ENCODE peak calls at places on chromosomes 2 and 18, in ten cellular contexts. K, C, R, E, V, N, Q, Z, F and O are unnamed samples.

GRCh38 chr18:67432806-67433205 is 83.7 kb downstream of the DSEL start:
- DNase-seq in K (no peak), C (no peak), R (no peak), E (no peak), V (no peak), N (no peak), Q (no peak), Z (peak), F (no peak), O (no peak)

GRCh38 chr2:224210495-224211472 is 171.7 kb upstream of the SERPINE2 start:
- DNase-seq in K (no peak), C (no peak), R (no peak), E (no peak), V (no peak), N (no peak), Q (no peak), Z (no peak), F (no peak), O (no peak)

GRCh38 chr2:45259144-45259543 is 249.9 kb upstream of the SIX2 start:
- DNase-seq in K (no peak), C (no peak), R (no peak), E (no peak), V (peak), N (no peak), Q (no peak), Z (no peak), F (no peak), O (no peak)

GRCh38 chr2:76270356-76270755 is 559.6 kb upstream of the GCFC2 start:
- DNase-seq in K (no peak), C (no peak), R (no peak), E (no peak), V (no peak), N (no peak), Q (no peak), Z (no peak), F (no peak), O (no peak)

GRCh38 chr2:1567556-1568344 is 154.5 kb downstream of the TPO start:
- DNase-seq in K (no peak), C (no peak), R (no peak), E (no peak), V (no peak), N (no peak), Q (no peak), Z (no peak), F (no peak), O (no peak)

GRCh38 chr2:159960413-159960812 is 102.0 kb downstream of the PLA2R1 start:
- DNase-seq in K (no peak), C (no peak), R (no peak), E (peak), V (no peak), N (no peak), Q (no peak), Z (peak), F (no peak), O (no peak)

GRCh38 chr2:130185896-130186295 is 3.8 kb downstream of the MZT2B start:
- DNase-seq in K (no peak), C (no peak), R (no peak), E (no peak), V (no peak), N (no peak), Q (no peak), Z (no peak), F (no peak), O (no peak)

GRCh38 chr2:26088038-26088643 is 54.3 kb downstream of the RAB10 start:
- DNase-seq in K (peak), C (no peak), R (no peak), E (no peak), V (peak), N (peak), Q (peak), Z (peak), F (no peak), O (no peak)

GRCh38 chr2:127012868-127013267 is 94.1 kb downstream of the BIN1 start:
- DNase-seq in K (no peak), C (no peak), R (no peak), E (peak), V (no peak), N (no peak), Q (no peak), Z (peak), F (no peak), O (no peak)

GRCh38 chr2:105768961-105769452 is 24.3 kb downstream of the NCK2 start:
- DNase-seq in K (no peak), C (no peak), R (no peak), E (no peak), V (peak), N (no peak), Q (no peak), Z (peak), F (no peak), O (no peak)

GRCh38 chr2:11348209-11348749 is 3.8 kb upstream of the ROCK2 start:
- DNase-seq in K (no peak), C (no peak), R (no peak), E (no peak), V (no peak), N (no peak), Q (no peak), Z (no peak), F (no peak), O (peak)

GRCh38 chr2:53755022-53755630 is 12.5 kb upstream of the CHAC2 start:
- DNase-seq in K (no peak), C (no peak), R (no peak), E (peak), V (no peak), N (no peak), Q (no peak), Z (no peak), F (no peak), O (peak)

GRCh38 chr2:39913648-39914456 is 134.8 kb upstream of the THUMPD2 start:
- DNase-seq in K (peak), C (peak), R (no peak), E (peak), V (peak), N (no peak), Q (peak), Z (peak), F (no peak), O (no peak)

GRCh38 chr2:230870544-230871360 is 6.0 kb downstream of the ITM2C start:
- DNase-seq in K (no peak), C (no peak), R (no peak), E (no peak), V (no peak), N (no peak), Q (no peak), Z (no peak), F (no peak), O (no peak)

GRCh38 chr2:52498062-52498750 is 1269.4 kb upstream of the CHAC2 start:
- DNase-seq in K (no peak), C (no peak), R (no peak), E (no peak), V (no peak), N (no peak), Q (no peak), Z (no peak), F (no peak), O (no peak)

GRCh38 chr2:16726147-16726546 is 60.5 kb upstream of the CYRIA start:
- DNase-seq in K (no peak), C (no peak), R (no peak), E (no peak), V (no peak), N (no peak), Q (no peak), Z (no peak), F (no peak), O (no peak)

GRCh38 chr2:129491251-129491817 is 488.1 kb upstream of the RAB6C start:
- DNase-seq in K (no peak), C (no peak), R (no peak), E (no peak), V (no peak), N (no peak), Q (no peak), Z (no peak), F (no peak), O (no peak)

GRCh38 chr18:79570266-79571201 is 109.1 kb upstream of the CTDP1 start:
- DNase-seq in K (no peak), C (no peak), R (no peak), E (no peak), V (no peak), N (no peak), Q (peak), Z (peak), F (no peak), O (peak)

GRCh38 chr2:1835581-1836201 is 91.4 kb upstream of the PXDN start:
- DNase-seq in K (peak), C (no peak), R (no peak), E (no peak), V (no peak), N (no peak), Q (no peak), Z (no peak), F (no peak), O (no peak)